ENCODE peak calls at places on chromosomes 12 and 14, in ten cellular contexts. I, R, W, N, D, S, V, J, O and K are unnamed samples.

GRCh38 chr12:52720487-52720886 is 17.2 kb upstream of the KRT77 start:
- DNase-seq in I (no peak), R (no peak), W (no peak), N (no peak), D (peak), S (no peak), V (no peak), J (no peak), O (peak), K (no peak)

GRCh38 chr14:92322516-92322915 is 449 bp upstream of the SLC24A4 start:
- DNase-seq in I (no peak), R (no peak), W (no peak), N (no peak), D (no peak), S (no peak), V (no peak), J (no peak), O (no peak), K (no peak)

GRCh38 chr12:19945559-19946485 is 422.5 kb upstream of the PDE3A start:
- DNase-seq in I (no peak), R (peak), W (no peak), N (no peak), D (peak), S (no peak), V (no peak), J (no peak), O (peak), K (no peak)

GRCh38 chr12:77685112-77685511 is 145.6 kb upstream of the NAV3 start:
- DNase-seq in I (peak), R (peak), W (peak), N (peak), D (peak), S (no peak), V (no peak), J (peak), O (peak), K (peak)

GRCh38 chr14:95269493-95269892 is 50.2 kb downstream of the CLMN start:
- DNase-seq in I (no peak), R (no peak), W (no peak), N (no peak), D (no peak), S (no peak), V (no peak), J (no peak), O (no peak), K (no peak)

GRCh38 chr14:100012478-100012925 is 52.7 kb upstream of the EVL start:
- DNase-seq in I (no peak), R (peak), W (no peak), N (no peak), D (peak), S (no peak), V (no peak), J (no peak), O (no peak), K (no peak)

GRCh38 chr14:59254146-59254910 is 65.9 kb downstream of the DAAM1 start:
- DNase-seq in I (peak), R (peak), W (no peak), N (no peak), D (peak), S (no peak), V (no peak), J (no peak), O (peak), K (peak)

GRCh38 chr12:27635349-27635972 is 60.8 kb upstream of the REP15 start:
- DNase-seq in I (no peak), R (peak), W (no peak), N (peak), D (peak), S (no peak), V (no peak), J (no peak), O (peak), K (peak)

GRCh38 chr14:28765169-28765906 is 1.2 kb upstream of the FOXG1 start:
- DNase-seq in I (no peak), R (no peak), W (no peak), N (no peak), D (no peak), S (no peak), V (no peak), J (peak), O (no peak), K (no peak)

GRCh38 chr12:14408208-14408607 is 42.7 kb downstream of the ATF7IP start:
- DNase-seq in I (no peak), R (peak), W (no peak), N (no peak), D (peak), S (no peak), V (peak), J (no peak), O (peak), K (no peak)

GRCh38 chr14:72518809-72519377 is 375.0 kb downstream of the DPF3 start:
- DNase-seq in I (no peak), R (no peak), W (no peak), N (peak), D (no peak), S (no peak), V (peak), J (no peak), O (no peak), K (no peak)

GRCh38 chr12:47746523-47746922 is 12.2 kb downstream of the RAPGEF3 start:
- DNase-seq in I (no peak), R (no peak), W (no peak), N (no peak), D (no peak), S (no peak), V (no peak), J (no peak), O (no peak), K (no peak)

GRCh38 chr12:24424889-24425600 is 475.6 kb upstream of the SOX5 start:
- DNase-seq in I (no peak), R (no peak), W (no peak), N (no peak), D (no peak), S (no peak), V (no peak), J (no peak), O (no peak), K (no peak)

GRCh38 chr14:85010186-85010585 is 519.8 kb upstream of the FLRT2 start:
- DNase-seq in I (no peak), R (peak), W (no peak), N (no peak), D (peak), S (no peak), V (no peak), J (no peak), O (no peak), K (no peak)

GRCh38 chr14:90491221-90491867 is 94.5 kb downstream of the CALM1 start:
- DNase-seq in I (peak), R (peak), W (no peak), N (peak), D (peak), S (no peak), V (no peak), J (peak), O (no peak), K (peak)

GRCh38 chr14:68936980-68937379 is 42.1 kb downstream of the ACTN1 start:
- DNase-seq in I (no peak), R (no peak), W (no peak), N (no peak), D (no peak), S (no peak), V (no peak), J (no peak), O (no peak), K (no peak)

GRCh38 chr12:58757422-58757821 is 162.9 kb downstream of the LRIG3 start:
- DNase-seq in I (no peak), R (peak), W (no peak), N (no peak), D (peak), S (no peak), V (no peak), J (no peak), O (peak), K (no peak)

GRCh38 chr12:2753536-2753935 is 41.2 kb upstream of the FKBP4 start:
- DNase-seq in I (no peak), R (no peak), W (no peak), N (no peak), D (no peak), S (no peak), V (no peak), J (no peak), O (no peak), K (no peak)

GRCh38 chr12:62006076-62006732 is 254.0 kb upstream of the USP15 start:
- DNase-seq in I (no peak), R (peak), W (no peak), N (peak), D (peak), S (no peak), V (no peak), J (no peak), O (peak), K (no peak)

GRCh38 chr12:43453761-43454160 is 98.2 kb downstream of the ADAMTS20 start:
- DNase-seq in I (no peak), R (no peak), W (no peak), N (no peak), D (no peak), S (no peak), V (no peak), J (no peak), O (peak), K (no peak)

GRCh38 chr14:23141706-23142467 is 22.8 kb upstream of the CEBPE start:
- DNase-seq in I (no peak), R (peak), W (no peak), N (no peak), D (no peak), S (no peak), V (no peak), J (no peak), O (peak), K (no peak)

GRCh38 chr14:64915797-64916196 is 1.5 kb downstream of the CHURC1 start:
- DNase-seq in I (no peak), R (peak), W (no peak), N (no peak), D (no peak), S (peak), V (no peak), J (no peak), O (no peak), K (no peak)

GRCh38 chr14:51419685-51420084 is 179.6 kb downstream of the TMX1 start:
- DNase-seq in I (no peak), R (no peak), W (no peak), N (no peak), D (no peak), S (no peak), V (peak), J (no peak), O (peak), K (no peak)

GRCh38 chr12:122064780-122065588 is 13.6 kb upstream of the MLXIP start:
- DNase-seq in I (no peak), R (peak), W (no peak), N (no peak), D (peak), S (no peak), V (no peak), J (no peak), O (peak), K (no peak)

GRCh38 chr14:50937325-50937724 is 7.0 kb downstream of the PYGL start:
- DNase-seq in I (no peak), R (peak), W (no peak), N (no peak), D (peak), S (no peak), V (no peak), J (no peak), O (peak), K (no peak)

GRCh38 chr14:75452324-75452723 is 24.5 kb downstream of the JDP2 start:
- DNase-seq in I (no peak), R (peak), W (no peak), N (no peak), D (peak), S (no peak), V (no peak), J (no peak), O (no peak), K (no peak)

GRCh38 chr12:53579545-53579955 is 46.6 kb downstream of the ATF7 start:
- DNase-seq in I (no peak), R (no peak), W (no peak), N (peak), D (no peak), S (peak), V (no peak), J (no peak), O (no peak), K (no peak)

GRCh38 chr12:88035271-88035906 is 6.2 kb upstream of the C12orf50 start:
- DNase-seq in I (peak), R (peak), W (peak), N (peak), D (peak), S (peak), V (peak), J (peak), O (peak), K (peak)

GRCh38 chr14:89041245-89041585 is 216.8 kb downstream of the TTC8 start:
- DNase-seq in I (no peak), R (no peak), W (no peak), N (no peak), D (no peak), S (no peak), V (no peak), J (no peak), O (peak), K (no peak)

GRCh38 chr12:27383429-27384260 is 51.0 kb downstream of the BMAL2 start:
- DNase-seq in I (peak), R (peak), W (peak), N (peak), D (peak), S (peak), V (peak), J (peak), O (peak), K (peak)

GRCh38 chr12:27650011-27650410 is 46.2 kb upstream of the REP15 start:
- DNase-seq in I (no peak), R (no peak), W (no peak), N (no peak), D (no peak), S (no peak), V (no peak), J (no peak), O (no peak), K (no peak)

GRCh38 chr14:24331731-24332093 is 3.2 kb downstream of the ADCY4 start:
- DNase-seq in I (no peak), R (no peak), W (no peak), N (no peak), D (no peak), S (no peak), V (no peak), J (no peak), O (no peak), K (no peak)

GRCh38 chr12:93167841-93168492 is 209.8 kb upstream of the NUDT4 start:
- DNase-seq in I (no peak), R (no peak), W (no peak), N (peak), D (peak), S (no peak), V (no peak), J (no peak), O (peak), K (peak)

GRCh38 chr14:60807971-60808370 is 73.4 kb downstream of the MNAT1 start:
- DNase-seq in I (no peak), R (no peak), W (no peak), N (no peak), D (peak), S (no peak), V (no peak), J (no peak), O (peak), K (no peak)

GRCh38 chr12:30754383-30754749 is 385 bp downstream of the CAPRIN2 start:
- DNase-seq in I (no peak), R (no peak), W (no peak), N (no peak), D (peak), S (peak), V (no peak), J (peak), O (no peak), K (no peak)

GRCh38 chr12:32003654-32004053 is 44.4 kb downstream of the RESF1 start:
- DNase-seq in I (no peak), R (no peak), W (no peak), N (no peak), D (no peak), S (no peak), V (no peak), J (no peak), O (no peak), K (no peak)